ENCODE peak calls at places on chromosome 3, in five cellular contexts. G, L, V, R and K are unnamed samples.

GRCh38 chr3:120452816-120453215 is 2.0 kb upstream of the FSTL1 start:
- DNase-seq in G (no peak), L (no peak), V (no peak), R (no peak), K (no peak)

GRCh38 chr3:13379191-13379830 is 40.8 kb downstream of the NUP210 start:
- DNase-seq in G (peak), L (peak), V (peak), R (peak), K (peak)

GRCh38 chr3:195821403-195822130 is 9.8 kb upstream of the MUC4 start:
- DNase-seq in G (peak), L (no peak), V (no peak), R (no peak), K (no peak)

GRCh38 chr3:14549256-14549931 is 9.3 kb upstream of the GRIP2 start:
- DNase-seq in G (peak), L (peak), V (no peak), R (no peak), K (peak)

GRCh38 chr3:111924283-111924682 is 54.5 kb upstream of the ABHD10 start:
- DNase-seq in G (peak), L (peak), V (no peak), R (no peak), K (no peak)

GRCh38 chr3:85387913-85388510 is 429.2 kb downstream of the CADM2 start:
- DNase-seq in G (no peak), L (no peak), V (no peak), R (no peak), K (no peak)

GRCh38 chr3:96831175-96831574 is 16.8 kb downstream of the EPHA6 start:
- DNase-seq in G (peak), L (no peak), V (no peak), R (no peak), K (no peak)

GRCh38 chr3:39154323-39155021 is 1.1 kb upstream of the CSRNP1 start:
- DNase-seq in G (no peak), L (no peak), V (no peak), R (no peak), K (peak)

GRCh38 chr3:157066335-157067071 is 93.4 kb downstream of the CCNL1 start:
- DNase-seq in G (peak), L (peak), V (no peak), R (peak), K (peak)

GRCh38 chr3:141050913-141051632 is at the start of gene SPSB4:
- DNase-seq in G (no peak), L (peak), V (peak), R (peak), K (peak)

GRCh38 chr3:141050576-141050912 is 603 bp upstream of the SPSB4 start:
- DNase-seq in G (no peak), L (no peak), V (no peak), R (no peak), K (no peak)

GRCh38 chr3:141055136-141055535 is 4.0 kb downstream of the SPSB4 start:
- DNase-seq in G (no peak), L (no peak), V (no peak), R (no peak), K (no peak)

GRCh38 chr3:141051641-141052569 is 758 bp downstream of the SPSB4 start:
- DNase-seq in G (no peak), L (peak), V (peak), R (peak), K (peak)

GRCh38 chr3:141052570-141053069 is 1.5 kb downstream of the SPSB4 start:
- DNase-seq in G (no peak), L (no peak), V (peak), R (no peak), K (no peak)
- H3K4me3 ChIP-seq in G (no peak), L (no peak), V (peak), R (peak), K (no peak)

DNA sequence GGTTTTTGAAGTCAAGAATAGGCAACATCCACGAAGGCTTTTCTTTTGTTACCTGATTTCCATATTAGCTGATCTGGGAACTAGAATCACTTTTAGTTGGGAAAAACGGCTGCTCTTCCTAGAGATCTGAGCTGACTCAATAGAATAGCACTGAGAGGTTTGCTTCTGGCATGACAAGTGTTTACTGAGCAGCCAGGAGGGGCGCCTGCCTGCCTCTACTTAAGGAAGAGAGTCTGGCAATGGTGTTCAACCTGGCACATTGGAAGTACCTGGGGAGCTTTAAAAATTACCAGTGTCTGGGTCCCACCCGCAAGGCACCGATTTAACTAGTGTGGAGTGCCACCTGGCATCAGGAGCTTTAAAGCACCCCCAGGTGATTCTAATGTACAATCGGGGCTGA is 34.4 kb downstream of the FAM43A start:
- DNase-seq in G (no peak), L (no peak), V (no peak), R (no peak), K (no peak)
- TF ChIP-seq CTCF in G (no peak), L (no peak), V (no peak), R (no peak), K (no peak)

DNA sequence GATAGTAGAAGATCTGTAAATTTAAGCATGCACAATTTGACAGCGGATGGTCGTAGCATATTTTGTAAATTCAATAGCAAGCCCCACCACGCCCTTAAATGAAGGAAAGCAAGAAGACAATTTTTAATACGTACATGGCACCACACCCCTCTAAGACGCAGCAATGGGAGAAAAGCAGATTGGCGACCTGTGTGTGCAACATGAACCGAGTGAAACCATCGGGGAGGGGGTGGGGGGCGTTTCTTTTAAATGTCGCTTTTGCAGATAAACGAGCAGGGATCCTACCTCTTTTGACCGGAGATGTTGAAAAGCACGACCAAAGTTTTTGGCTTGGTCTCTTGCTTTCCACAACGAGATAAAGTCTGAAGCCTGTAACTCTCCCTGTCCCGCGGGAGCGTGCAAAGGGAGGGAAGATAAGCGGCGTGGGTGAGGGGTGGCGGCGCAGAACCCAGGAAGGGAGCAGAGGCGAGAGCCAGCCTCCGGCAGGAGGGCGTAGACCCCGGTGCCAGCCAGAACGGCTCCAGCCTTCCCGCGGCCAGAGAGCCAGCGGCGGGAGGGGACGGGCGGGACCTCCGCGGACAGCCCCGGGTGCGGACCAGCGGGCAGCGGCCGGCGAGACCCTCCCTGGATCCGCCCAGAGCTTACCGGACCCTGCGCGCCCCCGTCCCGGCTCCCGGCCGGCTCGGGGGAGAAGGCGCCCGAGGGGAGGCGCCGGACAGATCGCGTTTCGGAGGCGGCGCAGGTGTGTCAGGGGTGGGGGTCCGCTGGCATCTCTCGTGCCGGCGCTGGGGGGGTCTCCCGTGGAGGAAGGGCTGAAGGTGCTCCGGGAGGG is at the start of gene CHL1:
- DNase-seq in G (no peak), L (no peak), V (peak), R (no peak), K (no peak)
- H3K4me3 ChIP-seq in G (no peak), L (peak), V (peak), R (peak), K (peak)

DNA sequence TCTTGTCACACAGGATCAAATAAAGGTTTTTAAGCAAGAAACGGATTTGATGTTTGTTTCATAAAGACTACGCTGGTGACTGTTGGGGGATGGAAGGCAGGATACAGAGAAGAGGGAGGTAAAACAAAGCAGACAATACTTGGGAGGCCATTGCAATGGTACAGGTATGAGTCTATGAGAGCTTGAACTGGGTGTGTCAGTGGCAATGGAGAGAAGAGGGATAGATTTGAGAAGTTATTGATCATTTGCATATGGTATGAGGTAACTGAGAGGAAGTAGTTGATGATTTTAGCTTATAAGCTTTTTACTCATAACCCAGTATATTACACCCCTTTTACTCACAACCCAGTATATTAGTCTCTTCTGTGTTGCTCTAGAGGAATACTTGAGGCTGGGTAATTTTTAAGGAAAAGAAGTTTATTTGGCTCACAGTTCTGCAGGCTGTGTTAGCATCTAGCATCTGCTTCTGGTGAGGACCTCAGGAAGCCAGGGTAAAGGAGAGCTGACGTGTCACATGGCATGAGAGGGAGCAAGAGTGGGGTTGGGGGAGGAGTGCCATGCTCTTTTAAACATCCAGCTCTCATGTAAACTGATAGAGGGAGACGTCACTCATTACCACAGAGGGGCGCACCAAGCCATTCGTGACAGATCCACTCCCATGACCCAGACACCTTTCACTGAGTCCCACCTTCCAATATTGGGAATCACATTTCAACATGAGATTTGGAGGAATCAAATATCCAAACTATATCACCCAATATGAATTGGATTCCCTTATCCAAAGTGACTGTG is 153.9 kb downstream of the VPS8 start:
- DNase-seq in G (no peak), L (no peak), V (no peak), R (no peak), K (no peak)
- TF ChIP-seq CTCF in G (no peak), L (no peak), V (no peak), R (no peak), K (no peak)

DNA sequence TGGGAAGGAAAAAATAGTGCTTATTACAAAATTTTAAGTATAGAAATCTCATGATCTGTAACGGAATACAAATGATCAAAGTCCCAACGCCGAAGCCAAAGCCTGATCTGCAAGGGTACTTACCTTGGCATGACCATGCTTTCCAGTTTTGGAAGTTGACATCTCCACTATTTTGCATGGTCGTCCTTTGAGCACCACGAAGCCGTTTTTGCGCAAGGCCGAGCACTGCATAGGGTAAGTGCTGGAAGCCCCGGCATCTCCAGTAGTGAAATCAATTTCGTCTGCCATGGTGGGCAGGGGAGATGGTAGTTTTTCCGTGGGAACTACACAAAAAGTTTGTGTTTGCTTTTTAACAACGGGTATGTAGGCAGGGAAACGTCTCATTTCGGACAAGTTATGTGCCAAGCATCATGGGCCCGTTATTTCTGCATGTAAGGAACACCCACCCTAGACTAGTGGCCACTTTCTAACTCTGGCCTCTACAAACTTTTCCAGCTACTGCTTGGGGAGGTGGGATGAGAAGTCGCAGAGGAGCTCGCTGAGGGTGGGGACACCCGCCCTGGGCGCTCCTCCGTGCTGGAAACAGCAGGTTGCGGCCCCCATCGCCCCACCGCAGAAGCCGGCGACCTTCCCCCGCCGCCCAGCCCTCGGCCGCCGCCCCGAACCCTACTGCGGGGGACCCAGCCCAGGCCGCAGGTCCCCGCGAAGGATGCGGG is 760 bp downstream of the EIF5A2 start:
- DNase-seq in G (no peak), L (peak), V (peak), R (peak), K (peak)
- H3K4me3 ChIP-seq in G (peak), L (peak), V (peak), R (peak), K (peak)

GRCh38 chr3:55897573-55898224 is 410.6 kb upstream of the WNT5A start:
- DNase-seq in G (peak), L (no peak), V (peak), R (no peak), K (peak)
- TF ChIP-seq CTCF in G (peak), L (no peak), V (no peak), R (peak), K (peak)

GRCh38 chr3:29764059-29764458 is 483.2 kb downstream of the RBMS3 start:
- DNase-seq in G (no peak), L (peak), V (no peak), R (peak), K (peak)

GRCh38 chr3:29763115-29763514 is 482.2 kb downstream of the RBMS3 start:
- DNase-seq in G (no peak), L (no peak), V (no peak), R (no peak), K (peak)

GRCh38 chr3:29759021-29759359 is 478.1 kb downstream of the RBMS3 start:
- DNase-seq in G (no peak), L (no peak), V (no peak), R (no peak), K (no peak)

GRCh38 chr3:29759443-29760033 is 478.7 kb downstream of the RBMS3 start:
- DNase-seq in G (peak), L (peak), V (no peak), R (peak), K (peak)

DNA sequence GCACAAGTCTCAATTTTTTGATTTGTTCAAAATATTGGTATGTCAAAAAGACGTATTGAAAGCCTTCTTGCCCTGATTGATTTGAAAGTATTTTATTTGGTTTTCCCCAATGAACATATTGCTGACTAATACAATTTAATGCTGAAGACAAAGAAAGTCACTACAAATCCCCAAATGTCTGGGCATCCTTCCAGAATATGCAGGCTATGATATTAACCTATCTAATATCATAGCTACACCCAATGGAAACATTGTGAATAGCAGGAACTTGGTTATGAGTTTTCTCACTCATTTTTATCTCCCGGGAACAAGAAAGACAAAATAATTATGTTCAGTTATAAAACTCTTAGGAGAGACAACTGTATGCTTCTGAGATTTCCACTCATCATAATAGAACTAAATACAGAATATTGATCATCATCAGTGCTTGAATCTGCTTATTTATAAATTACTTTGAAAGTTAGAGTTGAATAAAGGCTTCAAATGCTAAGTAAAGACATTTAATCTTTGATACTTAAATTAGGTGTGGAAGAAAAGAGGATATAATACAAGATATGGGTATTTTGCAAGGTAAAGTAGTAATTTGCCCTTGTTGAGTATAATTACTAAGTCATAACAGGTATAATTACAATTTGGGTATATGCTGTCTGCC is 483.9 kb downstream of the RBMS3 start:
- DNase-seq in G (peak), L (peak), V (no peak), R (peak), K (peak)
- H3K4me3 ChIP-seq in G (no peak), L (no peak), V (no peak), R (no peak), K (no peak)

DNA sequence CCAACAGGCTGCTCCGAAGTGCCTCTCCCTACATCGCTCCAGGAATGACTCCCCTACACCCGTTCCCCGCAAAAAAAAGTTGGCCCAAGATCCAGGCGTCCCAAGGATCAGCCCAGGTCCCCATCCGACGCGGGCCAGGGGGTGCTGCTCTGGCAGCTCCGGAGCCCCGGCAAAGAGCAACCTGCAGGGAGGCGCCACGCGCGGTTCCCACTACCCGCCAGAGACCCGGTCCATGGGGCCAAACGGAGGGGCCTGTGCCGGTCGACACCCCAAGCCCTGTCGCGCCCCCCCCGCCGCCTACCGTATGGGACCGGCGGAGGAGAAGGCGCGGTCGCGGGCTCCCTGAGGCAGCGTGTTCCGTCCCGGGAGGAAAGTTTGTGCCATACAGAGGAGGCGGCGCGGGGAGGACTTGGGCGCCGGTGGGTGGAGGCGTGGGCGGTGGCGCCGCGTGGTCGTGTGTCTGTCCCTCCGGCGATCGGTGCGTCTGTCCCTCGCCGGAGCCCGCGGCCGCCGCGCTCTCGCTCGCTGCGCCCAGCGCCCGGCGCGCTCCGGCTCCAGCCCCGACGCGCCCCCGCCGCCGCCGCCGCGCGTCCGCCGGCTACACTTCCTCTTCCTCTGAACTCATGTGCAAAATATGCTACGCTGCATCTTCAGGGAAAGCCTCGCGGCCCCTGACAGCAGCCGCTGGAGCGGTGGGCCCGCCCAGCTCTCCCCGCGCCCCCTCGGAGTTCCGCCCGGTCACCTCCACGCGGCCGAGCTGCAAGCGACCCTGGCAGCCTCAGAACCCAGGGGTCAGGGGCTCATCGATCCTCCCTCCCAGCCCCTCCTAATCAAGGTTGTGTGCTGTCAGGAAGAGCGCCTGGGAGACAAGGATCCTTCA is at the start of gene RFTN1:
- DNase-seq in G (peak), L (peak), V (peak), R (peak), K (peak)
- TF ChIP-seq CTCF in G (no peak), L (no peak), V (no peak), R (no peak), K (no peak)

GRCh38 chr3:71012971-71013370 is 570.6 kb downstream of the FOXP1 start:
- DNase-seq in G (no peak), L (no peak), V (no peak), R (no peak), K (no peak)

GRCh38 chr3:71010731-71011455 is 572.6 kb downstream of the FOXP1 start:
- DNase-seq in G (no peak), L (no peak), V (no peak), R (no peak), K (no peak)

GRCh38 chr3:71016141-71016845 is 567.2 kb downstream of the FOXP1 start:
- DNase-seq in G (no peak), L (peak), V (no peak), R (no peak), K (peak)

GRCh38 chr3:71008350-71008923 is 575.1 kb downstream of the FOXP1 start:
- DNase-seq in G (no peak), L (no peak), V (no peak), R (no peak), K (no peak)

DNA sequence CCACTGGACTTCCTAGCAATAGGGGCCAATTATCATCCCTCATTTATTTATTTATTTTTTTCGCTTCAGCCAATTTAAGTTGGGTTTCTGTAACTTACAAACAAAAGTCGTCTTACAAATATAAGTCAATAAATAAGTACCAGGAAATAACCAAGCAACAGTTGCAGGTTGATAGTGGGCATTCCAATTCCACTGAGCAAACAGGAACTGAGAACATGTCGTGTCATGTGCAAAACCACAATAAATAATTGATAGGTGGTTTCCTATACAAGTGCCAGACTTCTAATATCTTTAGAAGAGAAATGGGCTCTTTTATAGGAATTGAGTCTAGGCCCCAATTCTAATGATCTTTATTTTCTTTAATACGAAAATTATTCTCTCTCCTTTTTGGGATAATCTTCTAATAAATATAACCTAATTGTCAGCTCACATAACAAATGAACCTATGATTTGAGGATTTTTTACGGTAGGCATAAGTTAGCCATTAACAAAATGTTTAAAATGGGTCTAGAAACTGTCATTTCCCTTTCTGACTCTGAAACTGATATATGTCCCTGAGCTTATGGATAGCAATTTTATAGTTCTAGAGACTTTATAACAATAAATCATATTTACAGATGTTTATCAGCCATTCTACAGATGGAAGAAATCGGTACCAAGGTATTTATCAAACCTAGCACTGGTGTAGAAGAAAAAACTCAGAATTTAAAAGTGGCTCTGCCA is 571.8 kb downstream of the FOXP1 start:
- DNase-seq in G (peak), L (no peak), V (no peak), R (peak), K (peak)
- H3K4me3 ChIP-seq in G (no peak), L (no peak), V (no peak), R (no peak), K (no peak)

GRCh38 chr3:197519801-197520211 is 36.0 kb downstream of the BDH1 start:
- DNase-seq in G (no peak), L (no peak), V (no peak), R (no peak), K (no peak)
- TF ChIP-seq CTCF in G (no peak), L (no peak), V (no peak), R (no peak), K (no peak)